ENCODE peak calls at places on chromosomes 13 and 19, in four cellular contexts. J is AG04450, V is SK-N-SH, X is HCT116. H is an unnamed sample.

GRCh38 chr13:105972306-105972721 is 563.1 kb downstream of the EFNB2 start:
- DNase-seq in J (no peak), X (no peak), V (no peak), H (no peak)

GRCh38 chr13:71677114-71677513 is 189.9 kb downstream of the DACH1 start:
- DNase-seq in X (no peak), J (no peak), V (no peak), H (no peak)

GRCh38 chr19:45767881-45768643 is 990 bp downstream of the SIX5 start:
- DNase-seq in V (peak), X (no peak), J (no peak), H (peak)

GRCh38 chr19:1754651-1755466 is 1.6 kb downstream of the ONECUT3 start:
- DNase-seq in X (no peak), J (no peak), V (no peak), H (peak)

GRCh38 chr19:4656102-4656501 is 14.0 kb downstream of the MYDGF start:
- DNase-seq in V (no peak), X (no peak), J (no peak), H (no peak)

GRCh38 chr13:20824762-20825161 is 51.0 kb upstream of the EEF1AKMT1 start:
- DNase-seq in V (no peak), J (no peak), X (no peak), H (no peak)

GRCh38 chr13:73428137-73428536 is 369.3 kb downstream of the KLF5 start:
- DNase-seq in J (peak), X (peak), V (no peak), H (no peak)

GRCh38 chr13:26693749-26694463 is 66.7 kb downstream of the GPR12 start:
- DNase-seq in X (no peak), J (no peak), V (no peak), H (no peak)

GRCh38 chr13:104461049-104461448 is 1394.8 kb upstream of the SLC10A2 start:
- DNase-seq in X (no peak), V (no peak), J (no peak), H (no peak)

GRCh38 chr13:60990032-60990733 is 425.5 kb downstream of the PCDH20 start:
- DNase-seq in J (no peak), X (no peak), V (no peak), H (no peak)

GRCh38 chr13:28468520-28468915 is 26.4 kb downstream of the FLT1 start:
- DNase-seq in V (no peak), J (no peak), X (no peak), H (no peak)

GRCh38 chr19:55678121-55678671 is 3.2 kb downstream of the EPN1 start:
- DNase-seq in V (no peak), X (no peak), J (no peak), H (peak)

GRCh38 chr19:55197531-55197930 is 11.8 kb downstream of the PTPRH start:
- DNase-seq in V (no peak), X (no peak), J (no peak), H (no peak)

GRCh38 chr19:2820112-2820702 is 539 bp downstream of the ZNF554 start:
- DNase-seq in J (no peak), V (peak), X (no peak), H (no peak)

GRCh38 chr13:44667950-44668349 is 91.8 kb upstream of the TSC22D1 start:
- DNase-seq in X (no peak), J (no peak), V (no peak), H (peak)

GRCh38 chr19:17213334-17213733 is 1.8 kb upstream of the USE1 start:
- DNase-seq in V (no peak), X (no peak), J (no peak), H (no peak)

GRCh38 chr19:19447536-19448237 is 42.2 kb downstream of the GATAD2A start:
- DNase-seq in V (no peak), X (no peak), J (no peak), H (no peak)

GRCh38 chr19:31506102-31506501 is 156.9 kb upstream of the TSHZ3 start:
- DNase-seq in X (no peak), V (no peak), J (no peak), H (no peak)

GRCh38 chr19:13747098-13747453 is 17.2 kb upstream of the MRI1 start:
- DNase-seq in X (no peak), J (no peak), V (no peak), H (no peak)

GRCh38 chr19:19597809-19598306 is 20.6 kb downstream of the PBX4 start:
- DNase-seq in J (no peak), X (no peak), V (no peak), H (peak)

GRCh38 chr19:50252111-50252886 is 48.9 kb downstream of the MYH14 start:
- DNase-seq in X (no peak), J (no peak), V (peak), H (peak)

GRCh38 chr19:39032164-39032918 is at the start of gene FBXO27:
- DNase-seq in V (peak), J (no peak), X (peak), H (peak)

GRCh38 chr19:682678-683320 is 6.6 kb downstream of the FSTL3 start:
- DNase-seq in X (no peak), V (no peak), J (no peak), H (no peak)

GRCh38 chr19:39224910-39225309 is 19.9 kb downstream of the IFNL3 start:
- DNase-seq in V (no peak), X (no peak), J (no peak), H (no peak)

GRCh38 chr19:2702170-2703076 is at the start of gene GNG7:
- DNase-seq in J (no peak), X (peak), V (peak), H (peak)

GRCh38 chr19:38401148-38401547 is 1.7 kb upstream of the FAM98C start:
- DNase-seq in V (no peak), J (no peak), X (no peak), H (no peak)

GRCh38 chr13:99332456-99332855 is 25.3 kb upstream of the GPR183 start:
- DNase-seq in X (no peak), J (no peak), V (no peak), H (no peak)

GRCh38 chr13:48505597-48506091 is 27.2 kb downstream of the RCBTB2 start:
- DNase-seq in V (no peak), J (peak), X (no peak), H (peak)

GRCh38 chr19:44050740-44051653 is 839 bp upstream of the ZNF223 start:
- DNase-seq in X (no peak), J (no peak), V (no peak), H (no peak)

GRCh38 chr13:51033431-51034185 is 77.5 kb downstream of the C13orf42 start:
- DNase-seq in V (no peak), X (no peak), J (no peak), H (no peak)

GRCh38 chr19:55446060-55446459 is 3.0 kb upstream of the SHISA7 start:
- DNase-seq in V (no peak), X (no peak), J (no peak), H (no peak)

GRCh38 chr19:19548915-19549537 is 11.0 kb downstream of the CILP2 start:
- DNase-seq in X (no peak), J (no peak), V (no peak), H (no peak)

DNA sequence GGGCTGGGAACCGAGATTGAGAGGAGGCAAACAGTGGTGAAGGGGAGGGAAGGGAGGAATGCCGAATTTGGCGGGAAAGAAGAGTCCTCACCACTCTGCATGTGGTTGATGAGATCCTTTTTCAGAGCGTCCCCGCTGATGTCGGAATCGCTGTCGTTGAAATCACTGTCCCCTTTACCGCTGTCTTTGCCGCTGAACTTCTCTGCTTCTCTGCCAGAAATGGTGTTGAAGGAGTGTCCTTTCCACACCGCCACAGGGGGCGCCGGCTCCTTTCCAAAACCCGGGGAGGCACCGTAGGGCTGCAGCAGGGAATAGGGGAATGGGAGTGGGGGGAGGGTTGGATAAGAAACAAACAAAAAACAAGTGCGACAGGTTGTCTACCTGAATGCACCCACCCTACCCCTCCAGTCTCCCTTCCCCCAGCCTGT is 3.1 kb downstream of the PCDH8 start:
- DNase-seq in J (no peak), V (peak), X (no peak), H (no peak)
- TF ChIP-seq CTCF in J (peak), V (no peak), X (peak), H (peak)

GRCh38 chr13:87674143-87674772 is 3.1 kb downstream of the SLITRK5 start:
- DNase-seq in J (no peak), X (no peak), V (peak), H (no peak)

GRCh38 chr13:87667686-87668085 is 3.5 kb upstream of the SLITRK5 start:
- DNase-seq in X (no peak), V (no peak), J (no peak), H (no peak)

GRCh38 chr13:87671824-87672603 is 843 bp downstream of the SLITRK5 start:
- DNase-seq in X (no peak), J (no peak), V (peak), H (no peak)

GRCh38 chr13:87669379-87669978 is 1.7 kb upstream of the SLITRK5 start:
- DNase-seq in V (peak), X (no peak), J (no peak), H (no peak)

DNA sequence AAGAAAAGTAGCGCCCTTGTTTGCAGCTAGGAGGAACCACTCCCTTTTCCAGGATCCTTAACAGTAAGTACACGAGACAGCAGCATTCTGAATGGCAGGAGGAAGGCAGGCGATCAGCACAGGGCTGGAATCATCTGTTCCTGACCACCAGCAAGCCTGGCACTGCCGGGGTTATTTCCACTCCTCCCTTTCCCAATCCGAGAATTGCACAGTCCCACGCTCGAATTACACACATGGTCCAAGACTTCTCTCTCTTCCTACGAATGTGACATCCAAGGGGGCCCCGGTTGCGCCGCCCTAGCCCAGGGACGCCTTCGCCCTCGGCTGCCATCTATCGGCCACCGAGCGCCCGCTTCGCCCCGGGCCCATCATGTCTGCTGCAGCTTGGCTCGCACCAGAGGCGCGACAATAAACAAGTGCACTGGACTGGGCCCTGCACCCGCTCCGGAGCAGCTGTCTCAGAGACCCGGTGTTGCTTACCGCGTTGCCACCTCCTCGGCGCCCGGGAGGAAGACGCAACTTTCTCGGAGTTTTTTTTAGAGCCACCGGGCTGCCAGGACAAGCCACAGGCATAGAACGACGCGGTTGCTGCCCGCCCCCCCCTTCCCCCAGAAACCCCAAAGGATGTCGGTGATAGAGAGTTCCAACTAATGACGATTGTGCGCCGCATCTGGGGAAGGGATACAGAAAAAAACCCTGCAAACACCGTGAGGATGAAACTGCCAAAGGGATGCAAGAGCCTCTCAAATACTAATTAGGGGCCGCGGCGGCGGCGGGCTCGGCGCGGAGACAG is at the start of gene SLITRK5:
- DNase-seq in X (no peak), J (no peak), V (peak), H (peak)
- TF ChIP-seq CTCF in X (no peak), J (peak), V (peak), H (peak)

DNA sequence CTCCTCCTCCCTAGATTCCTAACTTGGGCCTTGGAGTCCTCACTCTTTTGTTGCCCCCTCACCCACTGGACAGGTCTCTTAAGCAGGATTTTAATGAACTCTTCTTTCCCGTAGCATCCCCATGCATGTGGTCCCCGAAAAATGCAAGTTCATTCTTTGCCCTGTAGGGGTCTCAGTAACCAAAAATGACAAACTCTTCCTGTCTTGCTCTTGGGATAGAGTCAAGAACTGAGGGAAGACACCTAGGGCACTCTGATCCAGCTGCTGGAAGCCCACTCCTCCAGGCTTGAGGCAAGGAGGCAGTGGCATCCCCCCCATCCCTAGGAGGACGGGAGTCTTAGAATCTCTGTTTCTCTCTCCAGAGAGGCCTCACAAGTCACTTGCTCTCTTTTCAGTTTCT is 987.0 kb downstream of the DIAPH3 start:
- DNase-seq in X (no peak), J (no peak), V (no peak), H (no peak)
- TF ChIP-seq CTCF in X (no peak), J (peak), V (peak), H (peak)

GRCh38 chr19:10918359-10918758 is 10.1 kb downstream of the YIPF2 start:
- DNase-seq in J (no peak), V (no peak), X (no peak), H (no peak)
- TF ChIP-seq CTCF in J (no peak), V (no peak), X (no peak), H (no peak)

DNA sequence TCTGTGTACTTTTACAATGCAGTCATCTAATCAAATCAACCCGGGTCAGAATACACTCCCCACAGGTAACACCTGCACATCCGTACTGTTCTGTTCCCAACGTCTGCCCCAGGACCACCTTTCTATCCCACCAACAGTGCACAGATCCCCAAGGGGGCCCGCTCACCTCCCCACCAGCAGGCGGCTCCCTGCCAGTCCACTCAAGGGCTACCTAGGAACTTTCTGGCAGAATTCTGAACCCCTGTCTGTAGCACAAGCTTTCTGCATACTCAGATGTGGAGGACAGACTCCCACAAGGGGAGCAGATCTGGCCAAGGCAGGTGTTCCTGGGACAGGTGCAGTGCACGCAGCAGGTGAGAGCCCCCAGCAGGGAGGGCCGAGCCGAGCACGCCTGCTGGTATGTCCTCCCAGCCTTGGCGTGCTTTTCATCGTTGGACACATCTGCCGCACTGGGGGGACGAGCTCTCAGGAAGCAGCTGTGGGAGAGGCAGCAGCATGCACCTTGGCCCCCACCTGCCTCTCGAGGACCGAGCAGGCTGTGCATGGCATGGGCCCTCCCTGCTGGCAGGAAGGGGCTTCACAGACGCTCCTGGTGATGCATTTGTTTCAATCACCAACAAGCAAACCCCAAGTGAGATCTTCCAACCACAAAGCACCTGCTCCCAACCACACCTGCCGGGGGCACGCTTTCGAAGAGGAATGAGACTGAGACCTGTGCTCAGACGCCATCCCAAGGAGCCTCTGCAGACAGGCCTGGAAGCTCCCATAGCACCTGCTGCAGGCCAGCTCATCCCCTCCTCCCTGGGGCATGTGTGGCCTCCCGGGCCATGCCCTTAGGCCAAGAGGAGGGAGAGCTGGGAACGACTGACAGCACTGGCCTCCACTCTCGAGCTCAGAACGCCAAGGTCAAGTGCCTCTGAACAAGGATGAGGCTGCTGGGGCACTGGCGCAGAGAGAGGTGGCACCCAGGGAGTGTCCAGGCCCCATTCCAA is 35.9 kb downstream of the RAB20 start:
- DNase-seq in X (no peak), J (no peak), V (no peak), H (peak)
- TF ChIP-seq CTCF in X (no peak), J (no peak), V (no peak), H (peak)

DNA sequence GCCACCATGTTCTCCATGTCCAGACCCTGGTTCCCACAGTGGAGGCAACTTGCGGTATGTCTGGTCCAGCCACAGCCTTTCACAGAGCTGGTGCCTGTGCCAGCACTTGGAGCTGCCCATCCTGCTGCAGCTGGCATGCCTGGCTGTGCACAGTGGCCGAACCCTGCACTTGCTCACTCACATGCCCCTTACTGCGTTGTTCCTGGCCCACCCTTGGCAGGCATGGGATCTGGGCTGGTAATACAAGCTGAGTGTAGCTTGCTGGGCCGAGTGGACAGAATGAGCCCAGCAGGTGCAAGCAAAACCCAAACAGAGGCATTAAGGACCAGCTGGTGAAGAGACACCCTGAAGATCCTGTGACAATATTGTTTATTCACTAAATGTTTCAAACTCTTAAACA is 583.9 kb upstream of the SLITRK6 start:
- DNase-seq in J (no peak), V (no peak), X (no peak), H (no peak)
- TF ChIP-seq CTCF in J (no peak), V (no peak), X (no peak), H (no peak)